ENCODE peak calls at places on chromosomes 5 and 9, in ten cellular contexts. C, Z, S, X, K, H, I, B, G and A are unnamed samples.
A peak's percentile ranks its signal among the peaks of the same experiment; 100 is the strongest.

GRCh38 chr5:32754251-32754650 is 43.1 kb downstream of the NPR3 start:
- DNase-seq in C (no peak), Z (no peak), S (no peak), X (no peak), K (no peak), H (no peak), I (no peak), B (no peak), G (no peak), A (no peak)

GRCh38 chr5:96538831-96539250 is 105.8 kb upstream of the PCSK1 start:
- DNase-seq in C (no peak), Z (no peak), S (no peak), X (no peak), K (no peak), H (no peak), I (no peak), B (no peak), G (no peak), A (no peak)

GRCh38 chr5:111602817-111603445 is 90.6 kb upstream of the STARD4 start:
- DNase-seq in C (no peak), Z (no peak), S (no peak), X (no peak), K (no peak), H (no peak), I (no peak), B (no peak), G (no peak), A (no peak)

GRCh38 chr9:95419444-95419843 is 97.3 kb downstream of the PTCH1 start:
- DNase-seq in C (no peak), Z (no peak), S (no peak), X (no peak), K (no peak), H (no peak), I (no peak), B (no peak), G (no peak), A (no peak)

GRCh38 chr9:93681316-93682154 is 105.2 kb downstream of the PHF2 start:
- DNase-seq in C (no peak), Z (peak; percentile 69), S (no peak), X (no peak), K (no peak), H (no peak), I (no peak), B (no peak), G (peak; percentile 8), A (no peak)

GRCh38 chr9:127979333-127980055 is 1.3 kb downstream of the EEIG1 start:
- DNase-seq in C (no peak), Z (peak; percentile 72), S (no peak), X (no peak), K (peak; percentile 57), H (no peak), I (peak; percentile 23), B (no peak), G (peak; percentile 54), A (no peak)

GRCh38 chr5:65482280-65482726 is 583 bp upstream of the ADAMTS6 start:
- DNase-seq in C (no peak), Z (peak; percentile 11), S (no peak), X (no peak), K (no peak), H (no peak), I (peak; percentile 32), B (peak; percentile 18), G (no peak), A (no peak)

GRCh38 chr5:149857499-149857898 is 87.1 kb downstream of the PDE6A start:
- DNase-seq in C (no peak), Z (peak; percentile 49), S (no peak), X (no peak), K (no peak), H (no peak), I (peak; percentile 65), B (no peak), G (peak; percentile 93), A (peak; percentile 84)

GRCh38 chr9:34370970-34371880 is 5.5 kb downstream of the MYORG start:
- DNase-seq in C (no peak), Z (no peak), S (no peak), X (no peak), K (no peak), H (no peak), I (no peak), B (no peak), G (no peak), A (no peak)

GRCh38 chr5:170832241-170832640 is 29.6 kb upstream of the RANBP17 start:
- DNase-seq in C (no peak), Z (no peak), S (no peak), X (no peak), K (no peak), H (no peak), I (no peak), B (no peak), G (no peak), A (no peak)

GRCh38 chr9:130962418-130963316 is 23.6 kb upstream of the FIBCD1 start:
- DNase-seq in C (no peak), Z (peak; percentile 52), S (peak; percentile 91), X (peak; percentile 18), K (no peak), H (no peak), I (peak; percentile 94), B (peak; percentile 65), G (peak; percentile 56), A (peak; percentile 84)

GRCh38 chr5:136132087-136132486 is 558 bp upstream of the SMAD5 start:
- DNase-seq in C (no peak), Z (peak; percentile 21), S (peak; percentile 22), X (no peak), K (no peak), H (no peak), I (peak; percentile 9), B (no peak), G (no peak), A (no peak)

GRCh38 chr9:33719581-33720374 is 75.6 kb upstream of the PRSS3 start:
- DNase-seq in C (peak; percentile 33), Z (no peak), S (no peak), X (no peak), K (peak; percentile 40), H (no peak), I (peak; percentile 24), B (no peak), G (no peak), A (no peak)

GRCh38 chr5:14707811-14708210 is 43.3 kb downstream of the OTULIN start:
- DNase-seq in C (no peak), Z (no peak), S (no peak), X (no peak), K (no peak), H (no peak), I (no peak), B (no peak), G (no peak), A (no peak)

GRCh38 chr5:112933651-112934365 is 11.8 kb upstream of the REEP5 start:
- DNase-seq in C (no peak), Z (no peak), S (peak; percentile 8), X (no peak), K (no peak), H (no peak), I (no peak), B (peak; percentile 55), G (no peak), A (no peak)

GRCh38 chr5:56085205-56085604 is 90.4 kb upstream of the IL6ST start:
- DNase-seq in C (no peak), Z (no peak), S (peak; percentile 48), X (no peak), K (no peak), H (no peak), I (no peak), B (no peak), G (no peak), A (no peak)

GRCh38 chr9:93097496-93098205 is 1.6 kb downstream of the CARD19 start:
- DNase-seq in C (no peak), Z (no peak), S (no peak), X (no peak), K (no peak), H (no peak), I (no peak), B (no peak), G (no peak), A (peak; percentile 72)

GRCh38 chr5:106759581-106759980 is 911.2 kb downstream of the EFNA5 start:
- DNase-seq in C (no peak), Z (no peak), S (no peak), X (no peak), K (no peak), H (no peak), I (no peak), B (no peak), G (no peak), A (no peak)

GRCh38 chr5:445591-445990 is 2.6 kb downstream of the EXOC3 start:
- DNase-seq in C (no peak), Z (no peak), S (no peak), X (no peak), K (no peak), H (no peak), I (no peak), B (no peak), G (no peak), A (no peak)